ENCODE peak calls at places on chromosomes 13 and 19, in ten cellular contexts. J is HCEC 1CT; H is CD8-positive, alpha-beta memory T cell; F is omental fat pad; L is EL; P is mucosa of gallbladder; I is NCI-H345; K is KG1; W is C1 segment of cervical spinal cord; A is effector memory CD4-positive, alpha-beta T cell. M is an unnamed sample.

GRCh38 chr13:112962911-112963625 is 5.9 kb upstream of the MCF2L start:
- DNase-seq in J (no peak), H (no peak), F (no peak), L (no peak), P (no peak), I (no peak), K (no peak), W (no peak), A (no peak), M (no peak)

GRCh38 chr13:31073859-31074718 is 87.6 kb downstream of the HSPH1 start:
- DNase-seq in J (no peak), H (no peak), F (no peak), L (peak; percentile 10), P (no peak), I (no peak), K (no peak), W (no peak), A (no peak), M (no peak)

GRCh38 chr19:1248454-1249297 is at the start of gene MIDN:
- DNase-seq in J (peak; percentile 88), H (peak; percentile 91), F (no peak), L (peak; percentile 89), P (peak; percentile 83), I (peak; percentile 87), K (peak; percentile 67), W (peak; percentile 82), A (peak; percentile 84), M (peak; percentile 95)

GRCh38 chr13:94661396-94661795 is 50.9 kb downstream of the SOX21 start:
- DNase-seq in J (no peak), H (no peak), F (no peak), L (no peak), P (no peak), I (no peak), K (no peak), W (no peak), A (no peak), M (no peak)

GRCh38 chr19:34960103-34960805 is 3.8 kb downstream of the ZNF792 start:
- DNase-seq in J (no peak), H (no peak), F (no peak), L (peak; percentile 91), P (no peak), I (no peak), K (no peak), W (no peak), A (no peak), M (no peak)

GRCh38 chr19:16969127-16969526 is 57.5 kb downstream of the CPAMD8 start:
- DNase-seq in J (no peak), H (no peak), F (no peak), L (peak; percentile 19), P (no peak), I (no peak), K (no peak), W (no peak), A (no peak), M (no peak)

GRCh38 chr13:48828962-48829405 is 146.7 kb upstream of the FNDC3A start:
- DNase-seq in J (peak; percentile 46), H (no peak), F (no peak), L (peak; percentile 11), P (no peak), I (peak; percentile 63), K (no peak), W (no peak), A (no peak), M (no peak)

GRCh38 chr13:72514141-72514540 is 213.3 kb downstream of the MZT1 start:
- DNase-seq in J (no peak), H (no peak), F (no peak), L (peak; percentile 9), P (no peak), I (no peak), K (no peak), W (no peak), A (no peak), M (no peak)

GRCh38 chr13:48783181-48783630 is 129.5 kb downstream of the CYSLTR2 start:
- DNase-seq in J (peak; percentile 100), H (no peak), F (peak; percentile 61), L (peak; percentile 92), P (peak; percentile 79), I (no peak), K (peak; percentile 6), W (no peak), A (no peak), M (no peak)

GRCh38 chr19:51628153-51628939 is 1.9 kb downstream of the SIGLEC5 start:
- DNase-seq in J (no peak), H (no peak), F (no peak), L (no peak), P (no peak), I (no peak), K (no peak), W (no peak), A (no peak), M (no peak)

GRCh38 chr13:113411216-113412023 is 41.9 kb downstream of the ADPRHL1 start:
- DNase-seq in J (peak; percentile 95), H (no peak), F (no peak), L (peak; percentile 94), P (no peak), I (no peak), K (no peak), W (no peak), A (no peak), M (no peak)

GRCh38 chr19:32373614-32374295 is 28.3 kb downstream of the ZNF507 start:
- DNase-seq in J (peak; percentile 99), H (no peak), F (no peak), L (peak; percentile 98), P (peak; percentile 86), I (peak; percentile 93), K (no peak), W (peak; percentile 7), A (no peak), M (no peak)

GRCh38 chr19:4911786-4912672 is 2.7 kb downstream of the UHRF1 start:
- DNase-seq in J (peak; percentile 100), H (peak; percentile 65), F (peak; percentile 52), L (peak; percentile 100), P (peak; percentile 43), I (peak; percentile 26), K (peak; percentile 39), W (peak; percentile 63), A (peak; percentile 38), M (peak; percentile 45)